ENCODE peak calls at places on chromosome X, in nine cellular contexts. T is vagina; U is lung; Z is SK-N-SH; J is heart left ventricle; K is GM23248; C is Peyer's patch; S is naive thymus-derived CD4-positive, alpha-beta T cell; P is ovary. G is an unnamed sample. For H3K9me3, the result is how much of the 10 kb centered on the place peaks cover.

GRCh38 chrX:40299502-40300118 is 201.9 kb upstream of the BCOR start:
- DNase-seq in T (no peak), U (no peak), Z (no peak), J (no peak), K (no peak), C (no peak), S (no peak), P (no peak), G (no peak)

GRCh38 chrX:135707880-135708279 is 5.6 kb upstream of the CT45A1 start:
- DNase-seq in T (no peak), U (no peak), Z (peak), J (no peak), K (peak), C (no peak), S (no peak), P (no peak), G (peak)

GRCh38 chrX:30713061-30713525 is 59.9 kb downstream of the GK start:
- DNase-seq in T (no peak), U (peak), Z (peak), J (peak), K (peak), C (peak), S (peak), P (peak), G (peak)

GRCh38 chrX:17553961-17554482 is 179.0 kb downstream of the NHS start:
- DNase-seq in T (peak), U (no peak), Z (no peak), J (no peak), K (no peak), C (no peak), S (no peak), P (no peak), G (no peak)

GRCh38 chrX:123728001-123728400 is 4.9 kb downstream of the THOC2 start:
- DNase-seq in T (no peak), U (no peak), Z (no peak), J (no peak), K (no peak), C (no peak), S (no peak), P (no peak), G (no peak)

GRCh38 chrX:106901341-106901740 is 1.8 kb downstream of the RIPPLY1 start:
- DNase-seq in T (peak), U (no peak), Z (no peak), J (no peak), K (no peak), C (no peak), S (no peak), P (no peak), G (no peak)

GRCh38 chrX:108309144-108309543 is 129.1 kb downstream of the COL4A6 start:
- DNase-seq in T (no peak), U (no peak), Z (no peak), J (no peak), K (no peak), C (no peak), S (no peak), P (no peak), G (no peak)

GRCh38 chrX:119734897-119735339 is 23.5 kb upstream of the SOWAHD start:
- DNase-seq in T (no peak), U (peak), Z (peak), J (peak), K (peak), C (no peak), S (no peak), P (no peak), G (peak)

GRCh38 chrX:132467029-132467428 is 21.8 kb downstream of the MBNL3 start:
- DNase-seq in T (no peak), U (no peak), Z (no peak), J (no peak), K (peak), C (no peak), S (no peak), P (no peak), G (no peak)

GRCh38 chrX:20459410-20460350 is 193.0 kb upstream of the RPS6KA3 start:
- DNase-seq in T (no peak), U (no peak), Z (no peak), J (no peak), K (no peak), C (no peak), S (no peak), P (no peak), G (no peak)

GRCh38 chrX:4588056-4588455 is 874.6 kb upstream of the PRKX start:
- DNase-seq in T (no peak), U (no peak), Z (no peak), J (no peak), K (no peak), C (no peak), S (no peak), P (no peak), G (no peak)

GRCh38 chrX:145002776-145003175 is 244.5 kb upstream of the SPANXN1 start:
- DNase-seq in T (no peak), U (no peak), Z (no peak), J (no peak), K (peak), C (no peak), S (no peak), P (no peak), G (no peak)

GRCh38 chrX:40866878-40867277 is 131.5 kb upstream of the MED14 start:
- DNase-seq in T (no peak), U (no peak), Z (no peak), J (peak), K (peak), C (no peak), S (no peak), P (peak), G (peak)

GRCh38 chrX:136354201-136354600 is 53.4 kb downstream of the ADGRG4 start:
- DNase-seq in T (no peak), U (no peak), Z (no peak), J (no peak), K (no peak), C (no peak), S (no peak), P (no peak), G (no peak)

GRCh38 chrX:65034292-65034640 is 58.0 kb upstream of the ZC4H2 start:
- DNase-seq in T (no peak), U (no peak), Z (peak), J (no peak), K (peak), C (no peak), S (no peak), P (no peak), G (no peak)
- H3K4me3 ChIP-seq in T (peak), U (peak), Z (peak), J (peak), K (peak), C (peak), S (peak), P (peak), G (no peak)

DNA sequence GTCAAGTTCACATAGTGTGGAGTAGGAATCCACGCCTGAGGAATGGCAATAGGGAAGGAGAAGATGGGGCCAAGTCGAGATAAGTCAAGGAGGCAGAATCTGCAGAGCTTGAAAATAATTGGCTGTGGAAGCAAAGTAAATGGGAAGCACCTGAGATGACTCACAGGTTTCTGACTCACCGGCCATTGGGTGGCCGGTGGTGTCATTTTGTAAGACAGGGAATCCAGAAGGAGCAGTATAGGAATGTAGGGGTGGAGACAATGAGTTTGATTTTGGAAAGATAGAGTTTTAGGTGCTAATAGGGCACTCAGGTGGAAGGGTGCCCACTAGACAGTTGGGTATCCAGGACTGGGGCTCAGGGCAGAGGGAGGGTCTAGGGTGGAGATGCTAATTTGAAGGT is 201.0 kb upstream of the MAMLD1 start:
- DNase-seq in T (peak), U (no peak), Z (no peak), J (no peak), K (peak), C (no peak), S (no peak), P (no peak), G (peak)
- H3K9me3 ChIP-seq in T (under half), U (under half), Z (under half), J (under half), K (under half), C (under half), S (under half), P (under half), G (under half)

GRCh38 chrX:13123857-13124345 is 79.5 kb upstream of the FAM9C start:
- DNase-seq in T (no peak), U (no peak), Z (no peak), J (no peak), K (peak), C (no peak), S (no peak), P (no peak), G (peak)

GRCh38 chrX:13125188-13125587 is 80.8 kb upstream of the FAM9C start:
- DNase-seq in T (no peak), U (no peak), Z (no peak), J (no peak), K (no peak), C (no peak), S (no peak), P (peak), G (no peak)

GRCh38 chrX:13120017-13120416 is 75.6 kb upstream of the FAM9C start:
- DNase-seq in T (no peak), U (no peak), Z (no peak), J (peak), K (peak), C (no peak), S (no peak), P (peak), G (no peak)

GRCh38 chrX:13121020-13121419 is 76.6 kb upstream of the FAM9C start:
- DNase-seq in T (no peak), U (no peak), Z (no peak), J (no peak), K (no peak), C (no peak), S (no peak), P (no peak), G (no peak)

DNA sequence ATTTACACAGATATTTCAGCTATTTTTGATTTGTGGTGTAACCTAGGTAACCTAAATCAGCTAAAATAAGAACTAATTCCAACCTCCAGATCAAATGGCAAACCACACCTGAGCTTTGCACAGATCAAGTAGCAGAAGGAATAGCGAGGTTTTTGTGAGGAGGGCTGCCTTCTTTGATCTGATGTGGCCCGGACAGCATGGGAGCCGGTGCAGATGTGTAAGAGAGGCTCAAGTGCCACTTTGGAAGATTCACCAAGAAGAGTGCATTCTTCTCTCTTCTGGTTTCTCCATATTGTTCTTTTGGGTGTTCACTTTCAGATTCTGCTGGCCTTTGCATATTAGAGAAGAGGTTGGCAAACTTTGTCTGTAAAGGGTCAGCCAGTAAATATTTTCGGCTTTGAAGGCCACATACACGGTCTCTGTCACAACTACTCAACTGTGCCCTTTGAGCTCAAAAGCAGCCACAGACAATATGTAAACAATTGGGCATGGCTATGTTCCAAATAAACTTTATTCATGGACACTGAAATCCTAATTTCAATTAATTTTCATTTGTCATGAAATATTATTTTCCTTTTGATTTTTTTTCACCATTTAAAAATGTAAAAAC is 78.9 kb upstream of the FAM9C start:
- DNase-seq in T (no peak), U (no peak), Z (no peak), J (no peak), K (no peak), C (no peak), S (no peak), P (no peak), G (no peak)
- H3K4me3 ChIP-seq in T (no peak), U (no peak), Z (no peak), J (no peak), K (no peak), C (no peak), S (peak), P (no peak), G (no peak)

GRCh38 chrX:156002517-156002916 is 5.0 kb downstream of the IL9R start:
- DNase-seq in T (no peak), U (no peak), Z (no peak), J (no peak), K (peak), C (no peak), S (no peak), P (no peak), G (no peak)
- H3K9me3 ChIP-seq in T (under half), U (under half), Z (under half), J (under half), K (under half), C (under half), S (under half), P (under half), G (under half)

DNA sequence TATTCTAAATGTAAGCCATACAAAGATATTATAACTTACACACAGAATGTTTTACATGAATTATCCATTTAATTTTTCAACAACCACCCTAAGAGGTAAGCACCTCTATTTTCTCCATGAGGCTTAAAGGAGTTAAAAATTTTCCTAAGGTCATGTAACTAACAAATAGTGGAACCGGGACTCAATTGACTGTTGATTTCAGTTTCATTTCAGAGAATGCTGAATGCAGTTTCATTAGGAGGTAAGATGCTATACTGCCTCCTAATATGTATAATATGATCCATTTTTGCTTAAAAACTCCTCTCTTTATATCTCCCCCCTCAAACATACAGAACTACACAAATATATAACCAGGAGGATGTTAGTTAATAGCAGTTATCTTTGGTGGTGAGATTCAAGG is 29.1 kb downstream of the PHKA1 start:
- DNase-seq in T (no peak), U (no peak), Z (no peak), J (no peak), K (no peak), C (no peak), S (no peak), P (no peak), G (no peak)
- H3K4me3 ChIP-seq in T (no peak), U (no peak), Z (no peak), J (no peak), K (no peak), C (no peak), S (no peak), P (no peak), G (no peak)

GRCh38 chrX:154094833-154095232 is 2.7 kb downstream of the MECP2 start:
- DNase-seq in T (no peak), U (no peak), Z (no peak), J (no peak), K (no peak), C (no peak), S (no peak), P (no peak), G (no peak)

GRCh38 chrX:154098551-154098950 is 1.0 kb upstream of the MECP2 start:
- DNase-seq in T (no peak), U (no peak), Z (no peak), J (no peak), K (no peak), C (no peak), S (no peak), P (no peak), G (no peak)

GRCh38 chrX:154097003-154097596 is 417 bp downstream of the MECP2 start:
- DNase-seq in T (no peak), U (peak), Z (peak), J (peak), K (peak), C (peak), S (peak), P (peak), G (peak)

GRCh38 chrX:154096140-154097002 is 1.1 kb downstream of the MECP2 start:
- DNase-seq in T (no peak), U (no peak), Z (no peak), J (peak), K (peak), C (no peak), S (peak), P (peak), G (peak)

DNA sequence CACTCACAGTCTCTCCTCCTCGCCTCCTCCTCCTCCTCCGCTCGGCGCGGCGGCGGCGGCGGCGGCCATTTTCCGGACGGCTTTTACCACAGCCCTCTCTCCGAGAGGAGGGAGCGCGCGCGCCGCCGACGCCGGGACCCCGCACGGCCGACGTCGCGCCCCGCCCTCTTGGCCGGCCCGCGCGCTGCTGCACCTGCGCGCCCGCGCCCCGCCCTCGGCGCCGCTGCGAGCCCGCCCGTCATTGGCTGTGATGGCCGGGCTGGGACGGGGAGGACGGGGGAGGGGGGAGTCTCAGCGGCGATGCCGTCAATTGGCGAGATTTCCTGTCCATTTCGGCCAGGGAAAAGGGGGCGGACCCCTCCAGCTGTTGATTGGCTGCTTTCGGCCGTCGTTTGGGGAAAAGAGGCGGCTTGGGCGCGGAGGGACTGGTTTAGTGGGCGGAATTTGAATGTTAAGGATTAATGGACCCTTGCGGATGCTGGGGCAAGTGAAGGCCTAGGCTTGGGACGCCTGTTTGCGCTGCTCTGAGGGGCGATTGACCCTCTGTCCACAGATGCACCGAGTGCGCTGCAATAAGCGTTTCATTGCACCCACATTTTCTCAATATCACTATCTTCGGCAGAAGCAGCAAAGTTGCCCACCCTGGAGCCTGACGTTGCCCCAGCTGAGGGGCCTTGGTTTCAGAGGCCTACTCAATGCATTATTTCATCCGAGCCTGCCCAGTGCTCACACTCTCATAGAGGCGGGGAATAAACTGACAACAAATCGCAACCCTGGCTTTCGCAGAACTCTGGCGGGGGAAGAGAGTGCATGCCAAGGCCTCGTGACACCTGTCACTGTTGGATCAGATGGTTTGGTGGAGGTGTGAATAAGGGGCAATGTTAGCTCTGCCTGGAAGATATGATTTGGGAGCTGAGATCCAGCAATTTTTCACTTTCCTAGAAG is at the start of gene MECP2:
- DNase-seq in T (no peak), U (peak), Z (peak), J (peak), K (peak), C (peak), S (peak), P (peak), G (peak)
- H3K9me3 ChIP-seq in T (under half), U (under half), Z (under half), J (under half), K (under half), C (under half), S (under half), P (under half), G (under half)

DNA sequence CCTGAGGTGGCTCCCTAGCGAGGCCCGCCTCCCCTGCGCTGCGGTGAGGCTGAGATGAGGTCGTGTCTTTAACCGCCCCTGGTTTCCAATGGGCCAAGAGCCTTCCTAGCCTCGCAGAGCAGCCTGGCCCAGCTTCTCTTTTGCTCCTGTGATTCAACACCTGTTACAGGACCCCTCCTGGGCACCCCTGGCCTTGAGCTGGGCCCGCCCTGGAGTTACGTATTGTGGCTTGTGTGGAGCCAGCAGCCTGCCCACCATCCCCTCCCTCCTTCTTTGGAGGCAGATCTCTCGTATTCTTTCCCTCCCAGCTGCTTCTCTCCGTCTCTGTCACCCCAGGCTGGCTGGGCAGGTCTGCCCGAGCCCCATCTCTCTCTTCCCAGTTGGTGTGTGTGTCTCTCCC is 19.3 kb upstream of the UBA1 start:
- DNase-seq in T (no peak), U (no peak), Z (peak), J (no peak), K (no peak), C (peak), S (no peak), P (no peak), G (no peak)
- H3K4me3 ChIP-seq in T (no peak), U (no peak), Z (no peak), J (no peak), K (no peak), C (no peak), S (no peak), P (no peak), G (no peak)